ENCODE peak calls at places on chromosomes 7 and 10, in eight cellular contexts. One of them, this sample, is unnamed.

GRCh38 chr10:7519351-7519750 is 108.5 kb upstream of the SFMBT2 start:
- DNase-seq in T-cell: no peak
- DNase-seq in NCI-H1092 treated with DMSO at 0.1 percent for 48 hours: no peak
- DNase-seq in neural progenitor cell: no peak
- DNase-seq in activated CD4-positive, alpha-beta T cell treated with anti-CD3 and anti-CD28 coated beads for 24 hours: no peak
- DNase-seq in lung: no peak
- DNase-seq in stimulated activated CD4-positive, alpha-beta T cell treated with anti-CD3 and anti-CD28 coated beads, Interleukin-1b, Interleukin-23, amount 100 ng/mL, for 4 hours: no peak
- DNase-seq in EH: no peak
- DNase-seq in this sample: no peak

GRCh38 chr10:26520575-26520974 is 82.4 kb downstream of the APBB1IP start:
- DNase-seq in NCI-H1092 treated with DMSO at 0.1 percent for 48 hours: no peak
- DNase-seq in lung: no peak
- DNase-seq in T-cell: no peak
- DNase-seq in stimulated activated CD4-positive, alpha-beta T cell treated with anti-CD3 and anti-CD28 coated beads, Interleukin-1b, Interleukin-23, amount 100 ng/mL, for 4 hours: no peak
- DNase-seq in activated CD4-positive, alpha-beta T cell treated with anti-CD3 and anti-CD28 coated beads for 24 hours: no peak
- DNase-seq in neural progenitor cell: no peak
- DNase-seq in EH: no peak
- DNase-seq in this sample: no peak

GRCh38 chr10:118760265-118760664 is 5.5 kb upstream of the CACUL1 start:
- DNase-seq in lung: peak
- DNase-seq in T-cell: no peak
- DNase-seq in EH: no peak
- DNase-seq in neural progenitor cell: peak
- DNase-seq in stimulated activated CD4-positive, alpha-beta T cell treated with anti-CD3 and anti-CD28 coated beads, Interleukin-1b, Interleukin-23, amount 100 ng/mL, for 4 hours: no peak
- DNase-seq in NCI-H1092 treated with DMSO at 0.1 percent for 48 hours: no peak
- DNase-seq in activated CD4-positive, alpha-beta T cell treated with anti-CD3 and anti-CD28 coated beads for 24 hours: no peak
- DNase-seq in this sample: no peak

GRCh38 chr10:54091237-54091636 is 709.8 kb downstream of the PCDH15 start:
- DNase-seq in lung: no peak
- DNase-seq in activated CD4-positive, alpha-beta T cell treated with anti-CD3 and anti-CD28 coated beads for 24 hours: no peak
- DNase-seq in neural progenitor cell: no peak
- DNase-seq in stimulated activated CD4-positive, alpha-beta T cell treated with anti-CD3 and anti-CD28 coated beads, Interleukin-1b, Interleukin-23, amount 100 ng/mL, for 4 hours: no peak
- DNase-seq in EH: no peak
- DNase-seq in NCI-H1092 treated with DMSO at 0.1 percent for 48 hours: no peak
- DNase-seq in T-cell: no peak
- DNase-seq in this sample: no peak

GRCh38 chr10:63072951-63073350 is 60.2 kb upstream of the NRBF2 start:
- DNase-seq in activated CD4-positive, alpha-beta T cell treated with anti-CD3 and anti-CD28 coated beads for 24 hours: no peak
- DNase-seq in lung: no peak
- DNase-seq in neural progenitor cell: no peak
- DNase-seq in NCI-H1092 treated with DMSO at 0.1 percent for 48 hours: no peak
- DNase-seq in EH: no peak
- DNase-seq in T-cell: no peak
- DNase-seq in stimulated activated CD4-positive, alpha-beta T cell treated with anti-CD3 and anti-CD28 coated beads, Interleukin-1b, Interleukin-23, amount 100 ng/mL, for 4 hours: no peak
- DNase-seq in this sample: no peak

GRCh38 chr7:142535123-142535779 is 214.0 kb upstream of the PRSS1 start:
- DNase-seq in lung: no peak
- DNase-seq in EH: peak
- DNase-seq in activated CD4-positive, alpha-beta T cell treated with anti-CD3 and anti-CD28 coated beads for 24 hours: peak
- DNase-seq in NCI-H1092 treated with DMSO at 0.1 percent for 48 hours: peak
- DNase-seq in neural progenitor cell: peak
- DNase-seq in T-cell: peak
- DNase-seq in stimulated activated CD4-positive, alpha-beta T cell treated with anti-CD3 and anti-CD28 coated beads, Interleukin-1b, Interleukin-23, amount 100 ng/mL, for 4 hours: peak
- DNase-seq in this sample: peak

GRCh38 chr10:47107226-47107625 is 192.8 kb upstream of the GDF10 start:
- DNase-seq in activated CD4-positive, alpha-beta T cell treated with anti-CD3 and anti-CD28 coated beads for 24 hours: no peak
- DNase-seq in stimulated activated CD4-positive, alpha-beta T cell treated with anti-CD3 and anti-CD28 coated beads, Interleukin-1b, Interleukin-23, amount 100 ng/mL, for 4 hours: no peak
- DNase-seq in EH: no peak
- DNase-seq in lung: peak
- DNase-seq in neural progenitor cell: no peak
- DNase-seq in T-cell: no peak
- DNase-seq in NCI-H1092 treated with DMSO at 0.1 percent for 48 hours: no peak
- DNase-seq in this sample: no peak

GRCh38 chr10:93106631-93107072 is 33.0 kb downstream of the CYP26A1 start:
- DNase-seq in activated CD4-positive, alpha-beta T cell treated with anti-CD3 and anti-CD28 coated beads for 24 hours: no peak
- DNase-seq in NCI-H1092 treated with DMSO at 0.1 percent for 48 hours: peak
- DNase-seq in neural progenitor cell: no peak
- DNase-seq in T-cell: no peak
- DNase-seq in stimulated activated CD4-positive, alpha-beta T cell treated with anti-CD3 and anti-CD28 coated beads, Interleukin-1b, Interleukin-23, amount 100 ng/mL, for 4 hours: no peak
- DNase-seq in lung: no peak
- DNase-seq in EH: peak
- DNase-seq in this sample: no peak

GRCh38 chr7:90625051-90625450 is 28.9 kb downstream of the CDK14 start:
- DNase-seq in T-cell: no peak
- DNase-seq in activated CD4-positive, alpha-beta T cell treated with anti-CD3 and anti-CD28 coated beads for 24 hours: no peak
- DNase-seq in stimulated activated CD4-positive, alpha-beta T cell treated with anti-CD3 and anti-CD28 coated beads, Interleukin-1b, Interleukin-23, amount 100 ng/mL, for 4 hours: no peak
- DNase-seq in neural progenitor cell: no peak
- DNase-seq in EH: no peak
- DNase-seq in lung: no peak
- DNase-seq in NCI-H1092 treated with DMSO at 0.1 percent for 48 hours: no peak
- DNase-seq in this sample: no peak

GRCh38 chr10:118773041-118773440 is 18.3 kb upstream of the CACUL1 start:
- DNase-seq in activated CD4-positive, alpha-beta T cell treated with anti-CD3 and anti-CD28 coated beads for 24 hours: no peak
- DNase-seq in stimulated activated CD4-positive, alpha-beta T cell treated with anti-CD3 and anti-CD28 coated beads, Interleukin-1b, Interleukin-23, amount 100 ng/mL, for 4 hours: no peak
- DNase-seq in EH: no peak
- DNase-seq in neural progenitor cell: no peak
- DNase-seq in NCI-H1092 treated with DMSO at 0.1 percent for 48 hours: no peak
- DNase-seq in lung: no peak
- DNase-seq in T-cell: no peak
- DNase-seq in this sample: no peak

GRCh38 chr7:55077581-55078410 is 59.0 kb downstream of the EGFR start:
- DNase-seq in NCI-H1092 treated with DMSO at 0.1 percent for 48 hours: no peak
- DNase-seq in activated CD4-positive, alpha-beta T cell treated with anti-CD3 and anti-CD28 coated beads for 24 hours: no peak
- DNase-seq in stimulated activated CD4-positive, alpha-beta T cell treated with anti-CD3 and anti-CD28 coated beads, Interleukin-1b, Interleukin-23, amount 100 ng/mL, for 4 hours: no peak
- DNase-seq in T-cell: no peak
- DNase-seq in lung: no peak
- DNase-seq in EH: no peak
- DNase-seq in neural progenitor cell: no peak
- DNase-seq in this sample: no peak

GRCh38 chr10:34850558-34850957 is 35.5 kb upstream of the PARD3 start:
- DNase-seq in neural progenitor cell: no peak
- DNase-seq in lung: no peak
- DNase-seq in T-cell: no peak
- DNase-seq in activated CD4-positive, alpha-beta T cell treated with anti-CD3 and anti-CD28 coated beads for 24 hours: no peak
- DNase-seq in NCI-H1092 treated with DMSO at 0.1 percent for 48 hours: no peak
- DNase-seq in stimulated activated CD4-positive, alpha-beta T cell treated with anti-CD3 and anti-CD28 coated beads, Interleukin-1b, Interleukin-23, amount 100 ng/mL, for 4 hours: no peak
- DNase-seq in EH: no peak
- DNase-seq in this sample: no peak

GRCh38 chr7:2199956-2200583 is 32.7 kb downstream of the MAD1L1 start:
- DNase-seq in T-cell: no peak
- DNase-seq in neural progenitor cell: no peak
- DNase-seq in stimulated activated CD4-positive, alpha-beta T cell treated with anti-CD3 and anti-CD28 coated beads, Interleukin-1b, Interleukin-23, amount 100 ng/mL, for 4 hours: no peak
- DNase-seq in activated CD4-positive, alpha-beta T cell treated with anti-CD3 and anti-CD28 coated beads for 24 hours: no peak
- DNase-seq in NCI-H1092 treated with DMSO at 0.1 percent for 48 hours: no peak
- DNase-seq in lung: no peak
- DNase-seq in EH: no peak
- DNase-seq in this sample: no peak

GRCh38 chr10:62778125-62778524 is 26.4 kb upstream of the ADO start:
- DNase-seq in lung: no peak
- DNase-seq in activated CD4-positive, alpha-beta T cell treated with anti-CD3 and anti-CD28 coated beads for 24 hours: no peak
- DNase-seq in stimulated activated CD4-positive, alpha-beta T cell treated with anti-CD3 and anti-CD28 coated beads, Interleukin-1b, Interleukin-23, amount 100 ng/mL, for 4 hours: no peak
- DNase-seq in neural progenitor cell: no peak
- DNase-seq in NCI-H1092 treated with DMSO at 0.1 percent for 48 hours: no peak
- DNase-seq in EH: no peak
- DNase-seq in T-cell: no peak
- DNase-seq in this sample: no peak

GRCh38 chr7:13032524-13032923 is 345.1 kb downstream of the ARL4A start:
- DNase-seq in stimulated activated CD4-positive, alpha-beta T cell treated with anti-CD3 and anti-CD28 coated beads, Interleukin-1b, Interleukin-23, amount 100 ng/mL, for 4 hours: no peak
- DNase-seq in EH: no peak
- DNase-seq in neural progenitor cell: peak
- DNase-seq in T-cell: no peak
- DNase-seq in lung: no peak
- DNase-seq in activated CD4-positive, alpha-beta T cell treated with anti-CD3 and anti-CD28 coated beads for 24 hours: no peak
- DNase-seq in NCI-H1092 treated with DMSO at 0.1 percent for 48 hours: peak
- DNase-seq in this sample: no peak

GRCh38 chr7:143368387-143368786 is 5.9 kb upstream of the FAM131B start:
- DNase-seq in NCI-H1092 treated with DMSO at 0.1 percent for 48 hours: no peak
- DNase-seq in stimulated activated CD4-positive, alpha-beta T cell treated with anti-CD3 and anti-CD28 coated beads, Interleukin-1b, Interleukin-23, amount 100 ng/mL, for 4 hours: no peak
- DNase-seq in T-cell: no peak
- DNase-seq in lung: no peak
- DNase-seq in neural progenitor cell: no peak
- DNase-seq in EH: no peak
- DNase-seq in activated CD4-positive, alpha-beta T cell treated with anti-CD3 and anti-CD28 coated beads for 24 hours: no peak
- DNase-seq in this sample: no peak

GRCh38 chr7:835491-836401 is 3.5 kb downstream of the SUN1 start:
- DNase-seq in NCI-H1092 treated with DMSO at 0.1 percent for 48 hours: no peak
- DNase-seq in stimulated activated CD4-positive, alpha-beta T cell treated with anti-CD3 and anti-CD28 coated beads, Interleukin-1b, Interleukin-23, amount 100 ng/mL, for 4 hours: no peak
- DNase-seq in activated CD4-positive, alpha-beta T cell treated with anti-CD3 and anti-CD28 coated beads for 24 hours: no peak
- DNase-seq in neural progenitor cell: no peak
- DNase-seq in T-cell: no peak
- DNase-seq in EH: no peak
- DNase-seq in lung: no peak
- DNase-seq in this sample: no peak

GRCh38 chr7:158206341-158206740 is 381.3 kb downstream of the PTPRN2 start:
- DNase-seq in activated CD4-positive, alpha-beta T cell treated with anti-CD3 and anti-CD28 coated beads for 24 hours: no peak
- DNase-seq in T-cell: no peak
- DNase-seq in lung: no peak
- DNase-seq in EH: no peak
- DNase-seq in NCI-H1092 treated with DMSO at 0.1 percent for 48 hours: no peak
- DNase-seq in neural progenitor cell: no peak
- DNase-seq in stimulated activated CD4-positive, alpha-beta T cell treated with anti-CD3 and anti-CD28 coated beads, Interleukin-1b, Interleukin-23, amount 100 ng/mL, for 4 hours: no peak
- DNase-seq in this sample: no peak

GRCh38 chr7:102024769-102025391 is 207.5 kb downstream of the CUX1 start:
- DNase-seq in EH: no peak
- DNase-seq in T-cell: no peak
- DNase-seq in lung: no peak
- DNase-seq in NCI-H1092 treated with DMSO at 0.1 percent for 48 hours: no peak
- DNase-seq in activated CD4-positive, alpha-beta T cell treated with anti-CD3 and anti-CD28 coated beads for 24 hours: no peak
- DNase-seq in neural progenitor cell: peak
- DNase-seq in stimulated activated CD4-positive, alpha-beta T cell treated with anti-CD3 and anti-CD28 coated beads, Interleukin-1b, Interleukin-23, amount 100 ng/mL, for 4 hours: no peak
- DNase-seq in this sample: no peak

GRCh38 chr10:44574596-44575480 is 189.9 kb upstream of the CXCL12 start:
- DNase-seq in stimulated activated CD4-positive, alpha-beta T cell treated with anti-CD3 and anti-CD28 coated beads, Interleukin-1b, Interleukin-23, amount 100 ng/mL, for 4 hours: no peak
- DNase-seq in EH: no peak
- DNase-seq in activated CD4-positive, alpha-beta T cell treated with anti-CD3 and anti-CD28 coated beads for 24 hours: no peak
- DNase-seq in neural progenitor cell: no peak
- DNase-seq in lung: no peak
- DNase-seq in NCI-H1092 treated with DMSO at 0.1 percent for 48 hours: no peak
- DNase-seq in T-cell: no peak
- DNase-seq in this sample: no peak

GRCh38 chr7:138267934-138268333 is 191.7 kb downstream of the AKR1D1 start:
- DNase-seq in stimulated activated CD4-positive, alpha-beta T cell treated with anti-CD3 and anti-CD28 coated beads, Interleukin-1b, Interleukin-23, amount 100 ng/mL, for 4 hours: no peak
- DNase-seq in EH: no peak
- DNase-seq in T-cell: no peak
- DNase-seq in lung: no peak
- DNase-seq in neural progenitor cell: no peak
- DNase-seq in NCI-H1092 treated with DMSO at 0.1 percent for 48 hours: no peak
- DNase-seq in activated CD4-positive, alpha-beta T cell treated with anti-CD3 and anti-CD28 coated beads for 24 hours: no peak
- DNase-seq in this sample: no peak

GRCh38 chr7:47119408-47119807 is 462.5 kb downstream of the TNS3 start:
- DNase-seq in neural progenitor cell: no peak
- DNase-seq in EH: no peak
- DNase-seq in T-cell: no peak
- DNase-seq in stimulated activated CD4-positive, alpha-beta T cell treated with anti-CD3 and anti-CD28 coated beads, Interleukin-1b, Interleukin-23, amount 100 ng/mL, for 4 hours: no peak
- DNase-seq in activated CD4-positive, alpha-beta T cell treated with anti-CD3 and anti-CD28 coated beads for 24 hours: no peak
- DNase-seq in NCI-H1092 treated with DMSO at 0.1 percent for 48 hours: no peak
- DNase-seq in lung: no peak
- DNase-seq in this sample: no peak

GRCh38 chr7:66627151-66627681 is 1.5 kb upstream of the KCTD7 start:
- DNase-seq in stimulated activated CD4-positive, alpha-beta T cell treated with anti-CD3 and anti-CD28 coated beads, Interleukin-1b, Interleukin-23, amount 100 ng/mL, for 4 hours: no peak
- DNase-seq in lung: no peak
- DNase-seq in activated CD4-positive, alpha-beta T cell treated with anti-CD3 and anti-CD28 coated beads for 24 hours: no peak
- DNase-seq in EH: peak
- DNase-seq in NCI-H1092 treated with DMSO at 0.1 percent for 48 hours: no peak
- DNase-seq in neural progenitor cell: no peak
- DNase-seq in T-cell: no peak
- DNase-seq in this sample: no peak

GRCh38 chr10:32055478-32056135 is 618 bp downstream of the KIF5B start:
- DNase-seq in T-cell: peak
- DNase-seq in NCI-H1092 treated with DMSO at 0.1 percent for 48 hours: peak
- DNase-seq in stimulated activated CD4-positive, alpha-beta T cell treated with anti-CD3 and anti-CD28 coated beads, Interleukin-1b, Interleukin-23, amount 100 ng/mL, for 4 hours: peak
- DNase-seq in lung: peak
- DNase-seq in neural progenitor cell: peak
- DNase-seq in EH: peak
- DNase-seq in activated CD4-positive, alpha-beta T cell treated with anti-CD3 and anti-CD28 coated beads for 24 hours: peak
- DNase-seq in this sample: peak

GRCh38 chr7:155871211-155871610 is 58.9 kb upstream of the SHH start:
- DNase-seq in neural progenitor cell: no peak
- DNase-seq in T-cell: no peak
- DNase-seq in NCI-H1092 treated with DMSO at 0.1 percent for 48 hours: no peak
- DNase-seq in EH: no peak
- DNase-seq in activated CD4-positive, alpha-beta T cell treated with anti-CD3 and anti-CD28 coated beads for 24 hours: no peak
- DNase-seq in lung: no peak
- DNase-seq in stimulated activated CD4-positive, alpha-beta T cell treated with anti-CD3 and anti-CD28 coated beads, Interleukin-1b, Interleukin-23, amount 100 ng/mL, for 4 hours: no peak
- DNase-seq in this sample: no peak

GRCh38 chr10:58653139-58653538 is 140.5 kb downstream of the BICC1 start:
- DNase-seq in EH: peak
- DNase-seq in T-cell: no peak
- DNase-seq in activated CD4-positive, alpha-beta T cell treated with anti-CD3 and anti-CD28 coated beads for 24 hours: no peak
- DNase-seq in NCI-H1092 treated with DMSO at 0.1 percent for 48 hours: no peak
- DNase-seq in lung: no peak
- DNase-seq in neural progenitor cell: no peak
- DNase-seq in stimulated activated CD4-positive, alpha-beta T cell treated with anti-CD3 and anti-CD28 coated beads, Interleukin-1b, Interleukin-23, amount 100 ng/mL, for 4 hours: no peak
- DNase-seq in this sample: no peak